ENCODE peak calls at places on chromosomes 2 and 18, in seven cellular contexts. E, L, D, S, Y, G and B are unnamed samples.

GRCh38 chr2:193966590-193966989 is 1690.4 kb upstream of the SLC39A10 start:
- DNase-seq in S (peak; percentile 51), Y (no peak), G (no peak), L (peak; percentile 58), D (peak; percentile 78), E (peak; percentile 84), B (no peak)

GRCh38 chr2:188609321-188610049 is 317.8 kb downstream of the GULP1 start:
- DNase-seq in Y (no peak), D (peak; percentile 75), G (no peak), S (no peak), E (peak; percentile 81), L (no peak), B (peak; percentile 84)

GRCh38 chr18:74012954-74013630 is 134.5 kb downstream of the FBXO15 start:
- DNase-seq in E (no peak), L (peak; percentile 17), Y (no peak), D (no peak), G (no peak), S (peak; percentile 32), B (no peak)

GRCh38 chr2:120323807-120324399 is 22.0 kb upstream of the INHBB start:
- DNase-seq in D (peak; percentile 34), G (no peak), S (no peak), L (no peak), Y (no peak), E (peak; percentile 49), B (peak; percentile 57)

GRCh38 chr2:68548396-68548795 is 81.0 kb downstream of the APLF start:
- DNase-seq in L (no peak), E (peak; percentile 10), Y (no peak), S (no peak), D (no peak), G (no peak), B (no peak)

GRCh38 chr2:226124548-226125011 is 675.0 kb downstream of the IRS1 start:
- DNase-seq in L (peak; percentile 33), D (peak; percentile 27), Y (no peak), G (no peak), S (peak; percentile 32), E (peak; percentile 43), B (no peak)

GRCh38 chr2:168521342-168521741 is 65.3 kb downstream of the CERS6 start:
- DNase-seq in L (no peak), D (no peak), G (no peak), Y (no peak), S (peak; percentile 27), E (peak; percentile 28), B (no peak)

GRCh38 chr2:238666543-238666942 is 181.3 kb upstream of the TWIST2 start:
- DNase-seq in S (no peak), E (no peak), L (no peak), Y (no peak), D (no peak), G (no peak), B (no peak)

GRCh38 chr2:133262888-133263287 is 305.4 kb downstream of the NCKAP5 start:
- DNase-seq in Y (no peak), G (no peak), E (no peak), D (no peak), S (peak; percentile 20), L (peak; percentile 11), B (no peak)

GRCh38 chr2:175180701-175181103 is 808 bp downstream of the ATP5MC3 start:
- DNase-seq in D (peak; percentile 49), L (no peak), E (peak; percentile 58), S (peak; percentile 56), G (no peak), Y (peak; percentile 77), B (no peak)

GRCh38 chr2:180416553-180417113 is 409.5 kb upstream of the CWC22 start:
- DNase-seq in S (no peak), D (no peak), G (no peak), E (no peak), L (no peak), Y (no peak), B (no peak)

GRCh38 chr2:7956126-7956689 is 725.6 kb upstream of the ID2 start:
- DNase-seq in E (peak; percentile 11), D (peak; percentile 4), G (no peak), Y (no peak), L (no peak), S (no peak), B (peak; percentile 78)

GRCh38 chr2:54570925-54571694 is 115.0 kb downstream of the SPTBN1 start:
- DNase-seq in E (peak; percentile 99), Y (peak; percentile 91), L (no peak), S (no peak), G (no peak), D (peak; percentile 98), B (peak; percentile 77)

GRCh38 chr2:54568876-54569298 is 112.8 kb downstream of the SPTBN1 start:
- DNase-seq in E (no peak), D (no peak), S (no peak), G (no peak), Y (no peak), L (peak; percentile 13), B (no peak)

GRCh38 chr2:54572262-54572635 is 116.1 kb downstream of the SPTBN1 start:
- DNase-seq in Y (no peak), L (no peak), D (peak; percentile 98), E (peak; percentile 98), S (no peak), G (no peak), B (peak; percentile 53)

GRCh38 chr2:54570321-54570881 is 114.3 kb downstream of the SPTBN1 start:
- DNase-seq in G (no peak), E (peak; percentile 64), Y (no peak), D (peak; percentile 61), L (no peak), S (no peak), B (no peak)

DNA sequence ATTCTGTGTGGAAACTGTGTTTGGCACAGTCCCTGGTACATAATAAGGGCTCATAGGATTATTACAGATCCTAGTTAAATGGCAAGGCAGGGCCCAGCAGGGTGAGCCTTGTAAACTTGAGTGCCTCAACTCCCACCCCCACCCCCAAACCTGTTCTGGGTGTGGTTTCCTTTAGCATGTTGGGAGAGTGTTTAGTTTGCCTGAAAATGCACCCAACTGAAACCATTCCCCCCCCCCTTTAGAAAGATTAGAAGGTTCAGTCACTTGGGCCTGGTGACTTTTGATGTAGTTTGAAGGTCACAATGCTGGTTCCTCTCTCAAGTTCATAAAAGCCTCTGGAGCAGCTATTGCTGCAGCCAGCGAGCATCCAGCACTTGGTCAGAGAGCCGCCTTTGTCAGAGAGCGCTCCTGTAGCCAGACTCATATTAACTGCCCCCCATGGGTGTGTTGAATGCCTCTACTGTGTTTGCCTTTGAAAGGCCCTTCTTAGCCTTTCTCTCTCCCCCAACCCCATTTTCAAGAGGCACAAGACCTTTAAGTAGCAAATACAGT is 113.7 kb downstream of the SPTBN1 start:
- DNase-seq in G (no peak), L (peak; percentile 63), Y (peak; percentile 63), E (no peak), D (no peak), S (no peak), B (no peak)
- H3K4me2 ChIP-seq in G (no peak overlapping the region), L (peak overlapping the region; percentile 41), Y (peak overlapping the region; percentile 55), E (no peak overlapping the region), D (peak overlapping the region; percentile 83), S (peak overlapping the region; percentile 75), B (peak overlapping the region; percentile 78)

GRCh38 chr18:58205087-58205779 is 161.2 kb downstream of the NEDD4L start:
- DNase-seq in L (no peak), S (no peak), Y (no peak), G (no peak), D (peak; percentile 87), E (peak; percentile 90), B (peak; percentile 93)
- H3K4me2 ChIP-seq in L (no peak overlapping the region), S (no peak overlapping the region), Y (no peak overlapping the region), G (no peak overlapping the region), D (peak overlapping the region; percentile 49), E (no peak overlapping the region), B (peak overlapping the region; percentile 27)

GRCh38 chr2:85600951-85601770 is 1.3 kb downstream of the TMEM150A start:
- DNase-seq in Y (no peak), S (no peak), L (no peak), G (no peak), E (no peak), D (no peak), B (peak; percentile 50)
- H3K4me2 ChIP-seq in Y (peak overlapping the region; percentile 68), S (peak overlapping the region; percentile 93), L (peak overlapping the region; percentile 99), G (peak overlapping the region; percentile 94), E (peak overlapping the region; percentile 64), D (peak overlapping the region; percentile 91), B (peak overlapping the region; percentile 98)

DNA sequence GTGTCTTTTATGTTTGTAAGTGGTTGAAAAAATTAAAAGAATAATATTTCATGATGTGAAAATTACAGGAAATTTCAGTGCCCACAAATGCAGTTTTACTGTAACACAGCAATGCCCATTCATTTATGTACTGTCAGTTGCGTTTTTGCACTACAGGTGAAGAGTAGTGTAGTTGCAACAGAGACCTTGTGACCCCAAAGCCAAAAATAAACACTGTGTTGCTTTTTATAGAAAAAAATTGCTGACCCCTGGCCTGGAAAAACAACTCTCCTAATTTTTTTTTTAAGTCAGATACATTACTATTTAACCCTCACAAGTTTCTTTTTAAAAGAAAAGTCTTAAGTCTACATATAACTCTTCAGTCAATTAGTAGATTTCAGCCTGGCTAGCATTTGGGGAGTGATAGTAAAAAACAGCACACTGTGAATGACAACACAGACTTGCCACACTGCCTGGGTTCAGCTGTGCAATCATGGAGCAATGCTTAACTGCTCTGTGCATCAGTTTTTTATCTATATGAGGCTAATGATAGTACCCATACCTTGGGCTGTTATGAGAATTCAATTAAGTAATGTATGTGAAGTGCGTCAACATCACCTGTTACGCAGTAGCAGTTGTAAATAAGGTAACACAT is 8.1 kb downstream of the KLHL14 start:
- DNase-seq in E (no peak), Y (no peak), L (no peak), S (no peak), G (no peak), D (no peak), B (no peak)
- H3K4me2 ChIP-seq in E (no peak overlapping the region), Y (no peak overlapping the region), L (no peak overlapping the region), S (no peak overlapping the region), G (no peak overlapping the region), D (no peak overlapping the region), B (no peak overlapping the region)

GRCh38 chr2:178330175-178331021 is 120.6 kb downstream of the PRKRA start:
- DNase-seq in S (no peak), E (no peak), Y (no peak), G (no peak), D (no peak), L (no peak), B (no peak)

GRCh38 chr2:178333851-178334250 is 117.1 kb downstream of the PRKRA start:
- DNase-seq in D (no peak), S (no peak), L (no peak), Y (no peak), G (no peak), E (no peak), B (no peak)

GRCh38 chr2:178331474-178332431 is 119.2 kb downstream of the PRKRA start:
- DNase-seq in E (no peak), L (no peak), G (no peak), S (no peak), Y (no peak), D (no peak), B (no peak)

GRCh38 chr2:178335218-178335617 is 115.8 kb downstream of the PRKRA start:
- DNase-seq in D (no peak), L (no peak), S (no peak), E (no peak), G (no peak), Y (no peak), B (no peak)
- H3K4me2 ChIP-seq in D (no peak overlapping the region), L (no peak overlapping the region), S (no peak overlapping the region), E (no peak overlapping the region), G (no peak overlapping the region), Y (no peak overlapping the region), B (no peak overlapping the region)